ENCODE peak calls at places on chromosomes 5 and 9, in five cellular contexts. One of them, this sample, is unnamed.

GRCh38 chr5:88883566-88884434 is 816 bp upstream of the MEF2C start:
- DNase-seq in GM23248: peak; percentile 90
- DNase-seq in PC-9: peak; percentile 32
- DNase-seq in neural progenitor cell: peak; percentile 81
- DNase-seq in IMR-90: peak; percentile 79
- DNase-seq in this sample: peak; percentile 86

GRCh38 chr9:93893899-93894690 is 61.1 kb downstream of the BARX1 start:
- DNase-seq in PC-9: no peak
- DNase-seq in neural progenitor cell: no peak
- DNase-seq in IMR-90: no peak
- DNase-seq in GM23248: no peak
- DNase-seq in this sample: no peak

GRCh38 chr9:2159521-2160417 is 144.6 kb downstream of the SMARCA2 start:
- DNase-seq in IMR-90: peak; percentile 23
- DNase-seq in PC-9: peak; percentile 2
- DNase-seq in GM23248: peak; percentile 54
- DNase-seq in neural progenitor cell: no peak
- DNase-seq in this sample: peak; percentile 58

GRCh38 chr5:104095527-104095926 is 532.9 kb upstream of the NUDT12 start:
- DNase-seq in GM23248: no peak
- DNase-seq in neural progenitor cell: no peak
- DNase-seq in IMR-90: no peak
- DNase-seq in PC-9: no peak
- DNase-seq in this sample: no peak

GRCh38 chr9:70761139-70761538 is 346.7 kb upstream of the KLF9 start:
- DNase-seq in neural progenitor cell: no peak
- DNase-seq in IMR-90: no peak
- DNase-seq in GM23248: no peak
- DNase-seq in PC-9: no peak
- DNase-seq in this sample: no peak

GRCh38 chr5:151086905-151087360 is 6.1 kb upstream of the TNIP1 start:
- DNase-seq in neural progenitor cell: no peak
- DNase-seq in PC-9: no peak
- DNase-seq in IMR-90: peak; percentile 43
- DNase-seq in GM23248: no peak
- DNase-seq in this sample: no peak

GRCh38 chr5:27810458-27810857 is 772.1 kb upstream of the CDH9 start:
- DNase-seq in PC-9: no peak
- DNase-seq in neural progenitor cell: no peak
- DNase-seq in IMR-90: no peak
- DNase-seq in GM23248: no peak
- DNase-seq in this sample: no peak

GRCh38 chr5:5141625-5142527 is 1.7 kb downstream of the ADAMTS16 start:
- DNase-seq in IMR-90: peak; percentile 51
- DNase-seq in PC-9: peak; percentile 65
- DNase-seq in neural progenitor cell: peak; percentile 81
- DNase-seq in GM23248: peak; percentile 76
- DNase-seq in this sample: peak; percentile 72

GRCh38 chr9:99351647-99352046 is 129.6 kb downstream of the SEC61B start:
- DNase-seq in IMR-90: no peak
- DNase-seq in PC-9: no peak
- DNase-seq in GM23248: no peak
- DNase-seq in neural progenitor cell: no peak
- DNase-seq in this sample: no peak

GRCh38 chr9:133122935-133123611 is 2.0 kb upstream of the RALGDS start:
- DNase-seq in PC-9: no peak
- DNase-seq in GM23248: peak; percentile 74
- DNase-seq in neural progenitor cell: no peak
- DNase-seq in IMR-90: peak; percentile 45
- DNase-seq in this sample: peak; percentile 53

GRCh38 chr9:117075636-117076035 is 339.2 kb downstream of the ASTN2 start:
- DNase-seq in GM23248: no peak
- DNase-seq in IMR-90: no peak
- DNase-seq in PC-9: no peak
- DNase-seq in neural progenitor cell: no peak
- DNase-seq in this sample: no peak

GRCh38 chr9:101445353-101446029 is 9.9 kb upstream of the ALDOB start:
- DNase-seq in GM23248: peak; percentile 57
- DNase-seq in IMR-90: peak; percentile 25
- DNase-seq in PC-9: no peak
- DNase-seq in neural progenitor cell: no peak
- DNase-seq in this sample: peak; percentile 26
- H2AFZ ChIP-seq in GM23248: peak overlapping the region; percentile 71
- H2AFZ ChIP-seq in IMR-90: no peak overlapping the region
- H2AFZ ChIP-seq in PC-9: no peak overlapping the region
- H2AFZ ChIP-seq in neural progenitor cell: no peak overlapping the region
- H2AFZ ChIP-seq in this sample: no peak overlapping the region

GRCh38 chr9:77917800-77918199 is 113.8 kb downstream of the GNAQ start:
- DNase-seq in IMR-90: no peak
- DNase-seq in GM23248: no peak
- DNase-seq in PC-9: no peak
- DNase-seq in neural progenitor cell: no peak
- DNase-seq in this sample: no peak
- H2AFZ ChIP-seq in IMR-90: no peak overlapping the region
- H2AFZ ChIP-seq in GM23248: no peak overlapping the region
- H2AFZ ChIP-seq in PC-9: no peak overlapping the region
- H2AFZ ChIP-seq in neural progenitor cell: no peak overlapping the region
- H2AFZ ChIP-seq in this sample: no peak overlapping the region

GRCh38 chr9:129198737-129199435 is 20.8 kb upstream of the IER5L start:
- DNase-seq in PC-9: no peak
- DNase-seq in GM23248: no peak
- DNase-seq in neural progenitor cell: no peak
- DNase-seq in IMR-90: no peak
- DNase-seq in this sample: no peak
- H2AFZ ChIP-seq in PC-9: no peak overlapping the region
- H2AFZ ChIP-seq in GM23248: peak overlapping the region; percentile 84
- H2AFZ ChIP-seq in neural progenitor cell: no peak overlapping the region
- H2AFZ ChIP-seq in IMR-90: peak overlapping the region; percentile 84
- H2AFZ ChIP-seq in this sample: peak overlapping the region; percentile 7

DNA sequence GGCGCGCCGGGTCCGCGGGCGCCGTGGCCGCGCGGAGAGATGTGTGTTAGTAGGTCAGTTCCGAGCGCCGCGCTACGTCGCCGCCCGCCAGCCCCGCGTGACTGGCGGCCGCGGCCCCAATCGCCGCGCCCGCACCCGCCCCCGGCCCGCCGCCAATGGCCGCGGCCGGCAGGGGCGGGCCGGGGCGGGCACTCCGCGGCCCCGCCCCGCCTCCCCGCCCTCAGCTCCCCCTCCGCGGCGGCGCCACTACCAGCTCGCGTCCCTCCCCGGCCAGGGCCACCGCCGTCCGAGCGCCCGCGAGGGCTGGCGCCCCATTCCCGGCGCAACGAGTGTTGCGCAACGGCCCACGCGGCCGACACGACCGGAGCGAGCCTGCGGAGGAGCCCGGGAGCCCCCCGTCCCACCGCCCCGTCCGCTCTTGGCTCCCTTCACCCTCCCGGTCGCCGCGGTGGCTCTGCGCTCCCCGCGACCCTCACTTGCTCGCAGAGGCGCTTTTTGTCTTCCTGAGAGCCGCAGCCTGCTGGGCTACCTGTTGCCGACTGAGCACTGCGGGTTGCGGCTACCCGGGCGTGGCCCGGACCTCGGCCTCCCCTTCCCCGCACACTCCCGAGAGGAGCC is at the start of gene NFIL3:
- DNase-seq in GM23248: peak; percentile 95
- DNase-seq in PC-9: peak; percentile 82
- DNase-seq in IMR-90: peak; percentile 78
- DNase-seq in neural progenitor cell: peak; percentile 92
- DNase-seq in this sample: peak; percentile 81
- H2AFZ ChIP-seq in GM23248: peak within 1 kb of the TSS; percentile 59
- H2AFZ ChIP-seq in PC-9: peak within 1 kb of the TSS; percentile 84
- H2AFZ ChIP-seq in IMR-90: peak within 1 kb of the TSS; percentile 86
- H2AFZ ChIP-seq in neural progenitor cell: peak within 1 kb of the TSS; percentile 86
- H2AFZ ChIP-seq in this sample: no peak within 1 kb of the TSS

GRCh38 chr5:58459276-58459859 is 518 bp downstream of the PLK2 start:
- DNase-seq in IMR-90: peak; percentile 38
- DNase-seq in PC-9: peak; percentile 34
- DNase-seq in GM23248: peak; percentile 70
- DNase-seq in neural progenitor cell: peak; percentile 73
- DNase-seq in this sample: peak; percentile 40

GRCh38 chr5:58459860-58460726 is at the start of gene PLK2:
- DNase-seq in IMR-90: peak; percentile 94
- DNase-seq in GM23248: peak; percentile 95
- DNase-seq in PC-9: peak; percentile 95
- DNase-seq in neural progenitor cell: peak; percentile 85
- DNase-seq in this sample: peak; percentile 92

GRCh38 chr5:58462154-58462553 is 2.3 kb upstream of the PLK2 start:
- DNase-seq in IMR-90: no peak
- DNase-seq in GM23248: no peak
- DNase-seq in PC-9: peak; percentile 35
- DNase-seq in neural progenitor cell: no peak
- DNase-seq in this sample: peak; percentile 45

GRCh38 chr5:58460727-58461286 is 921 bp upstream of the PLK2 start:
- DNase-seq in IMR-90: peak; percentile 80
- DNase-seq in neural progenitor cell: peak; percentile 94
- DNase-seq in PC-9: peak; percentile 91
- DNase-seq in GM23248: peak; percentile 91
- DNase-seq in this sample: peak; percentile 86

DNA sequence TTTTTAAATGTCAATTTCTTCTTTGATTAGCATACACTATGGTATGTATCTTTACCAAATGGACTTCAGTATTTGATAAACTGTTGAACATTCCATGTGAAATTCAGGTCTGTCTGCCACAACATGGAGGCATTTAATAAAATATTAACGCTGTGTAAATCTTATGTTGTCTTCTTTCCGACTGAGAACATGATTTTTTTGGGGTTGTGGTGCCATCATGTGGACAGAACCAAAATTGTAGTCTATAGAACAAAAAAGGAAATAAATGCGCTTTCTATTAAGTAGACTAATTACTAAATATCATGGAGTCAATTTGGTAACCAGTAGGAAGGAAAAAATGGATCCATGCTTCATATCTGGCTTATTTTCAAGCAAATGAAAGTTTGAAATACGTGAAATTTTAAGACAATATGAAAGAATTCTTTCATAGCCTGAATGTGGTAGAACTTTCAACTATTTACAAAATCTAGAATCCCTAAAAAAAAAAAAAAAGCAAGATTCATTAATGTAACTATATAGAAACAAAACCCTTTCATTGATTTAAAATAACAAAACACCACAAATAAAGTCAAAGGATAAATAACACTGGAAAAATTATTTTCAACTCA is 2.8 kb upstream of the PLK2 start:
- DNase-seq in neural progenitor cell: peak; percentile 34
- DNase-seq in GM23248: peak; percentile 70
- DNase-seq in IMR-90: peak; percentile 72
- DNase-seq in PC-9: no peak
- DNase-seq in this sample: peak; percentile 80
- H2AFZ ChIP-seq in neural progenitor cell: no peak overlapping the region
- H2AFZ ChIP-seq in GM23248: peak overlapping the region; percentile 41
- H2AFZ ChIP-seq in IMR-90: no peak overlapping the region
- H2AFZ ChIP-seq in PC-9: no peak overlapping the region
- H2AFZ ChIP-seq in this sample: no peak overlapping the region

GRCh38 chr5:893711-894110 is 1.0 kb downstream of the TRIP13 start:
- DNase-seq in GM23248: no peak
- DNase-seq in PC-9: no peak
- DNase-seq in IMR-90: no peak
- DNase-seq in neural progenitor cell: no peak
- DNase-seq in this sample: no peak
- H2AFZ ChIP-seq in GM23248: no peak overlapping the region
- H2AFZ ChIP-seq in PC-9: peak overlapping the region; percentile 79
- H2AFZ ChIP-seq in IMR-90: no peak overlapping the region
- H2AFZ ChIP-seq in neural progenitor cell: no peak overlapping the region
- H2AFZ ChIP-seq in this sample: no peak overlapping the region

DNA sequence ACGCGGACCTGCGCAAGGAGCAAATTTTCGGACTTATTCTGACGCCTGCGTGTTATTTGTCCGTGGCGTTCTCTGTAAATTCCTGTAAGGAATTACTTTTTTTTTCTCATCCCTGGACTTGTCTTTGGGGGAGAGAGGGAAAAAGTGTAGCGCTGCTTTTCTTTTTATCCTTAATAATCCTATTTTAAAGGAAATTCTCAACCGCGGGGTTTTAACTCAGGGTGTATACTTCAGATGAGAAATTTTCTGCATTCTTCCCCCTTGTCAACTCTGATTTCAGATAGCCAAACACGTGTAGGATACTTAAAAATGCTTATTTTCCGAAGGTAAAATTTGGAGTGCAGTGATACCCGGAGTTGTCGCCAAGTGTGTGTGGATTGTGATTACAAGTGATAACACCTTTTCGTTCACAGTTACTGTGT is 853 bp downstream of the DCP2 start:
- DNase-seq in IMR-90: no peak
- DNase-seq in PC-9: no peak
- DNase-seq in neural progenitor cell: no peak
- DNase-seq in GM23248: peak; percentile 55
- DNase-seq in this sample: peak; percentile 21
- H2AFZ ChIP-seq in IMR-90: peak overlapping the region; percentile 94
- H2AFZ ChIP-seq in PC-9: peak overlapping the region; percentile 99
- H2AFZ ChIP-seq in neural progenitor cell: peak overlapping the region; percentile 90
- H2AFZ ChIP-seq in GM23248: peak overlapping the region; percentile 93
- H2AFZ ChIP-seq in this sample: peak overlapping the region; percentile 88